ENCODE peak calls at places on chromosomes 4 and X, in nine cellular contexts. One of them, this sample, is unnamed.

GRCh38 chrX:123822965-123823364 is 36.9 kb upstream of the XIAP start:
- DNase-seq in occipital lobe: no peak
- DNase-seq in activated CD4-positive, alpha-beta T cell treated with anti-CD3 and anti-CD28 coated beads, Interleukin-2, amount 10 ng/mL, durations not matched to agents 7 days and 5 days: no peak
- DNase-seq in T-cell: no peak
- DNase-seq in A549: no peak
- DNase-seq in naive thymus-derived CD8-positive, alpha-beta T cell: no peak
- DNase-seq in GM04504: no peak
- DNase-seq in NCI-H1436: no peak
- DNase-seq in KG1: no peak
- DNase-seq in this sample: no peak

GRCh38 chr4:58749206-58749605 is 1639.0 kb upstream of the IGFBP7 start:
- DNase-seq in occipital lobe: no peak
- DNase-seq in activated CD4-positive, alpha-beta T cell treated with anti-CD3 and anti-CD28 coated beads, Interleukin-2, amount 10 ng/mL, durations not matched to agents 7 days and 5 days: no peak
- DNase-seq in T-cell: no peak
- DNase-seq in A549: no peak
- DNase-seq in naive thymus-derived CD8-positive, alpha-beta T cell: no peak
- DNase-seq in GM04504: no peak
- DNase-seq in NCI-H1436: no peak
- DNase-seq in KG1: no peak
- DNase-seq in this sample: no peak

GRCh38 chr4:76485450-76485849 is 50.4 kb downstream of the SHROOM3 start:
- DNase-seq in occipital lobe: no peak
- DNase-seq in activated CD4-positive, alpha-beta T cell treated with anti-CD3 and anti-CD28 coated beads, Interleukin-2, amount 10 ng/mL, durations not matched to agents 7 days and 5 days: no peak
- DNase-seq in T-cell: no peak
- DNase-seq in A549: no peak
- DNase-seq in naive thymus-derived CD8-positive, alpha-beta T cell: no peak
- DNase-seq in GM04504: no peak
- DNase-seq in NCI-H1436: no peak
- DNase-seq in KG1: no peak
- DNase-seq in this sample: no peak

GRCh38 chr4:82247171-82247570 is 126.6 kb downstream of the HNRNPD start:
- DNase-seq in occipital lobe: peak
- DNase-seq in activated CD4-positive, alpha-beta T cell treated with anti-CD3 and anti-CD28 coated beads, Interleukin-2, amount 10 ng/mL, durations not matched to agents 7 days and 5 days: no peak
- DNase-seq in T-cell: no peak
- DNase-seq in A549: no peak
- DNase-seq in naive thymus-derived CD8-positive, alpha-beta T cell: no peak
- DNase-seq in GM04504: no peak
- DNase-seq in NCI-H1436: no peak
- DNase-seq in KG1: no peak
- DNase-seq in this sample: no peak

GRCh38 chr4:2929469-2929868 is 33.7 kb downstream of the NOP14 start:
- DNase-seq in occipital lobe: no peak
- DNase-seq in activated CD4-positive, alpha-beta T cell treated with anti-CD3 and anti-CD28 coated beads, Interleukin-2, amount 10 ng/mL, durations not matched to agents 7 days and 5 days: no peak
- DNase-seq in T-cell: no peak
- DNase-seq in A549: no peak
- DNase-seq in naive thymus-derived CD8-positive, alpha-beta T cell: no peak
- DNase-seq in GM04504: no peak
- DNase-seq in NCI-H1436: no peak
- DNase-seq in KG1: no peak
- DNase-seq in this sample: no peak

GRCh38 chr4:185945906-185946305 is 123.0 kb upstream of the TLR3 start:
- DNase-seq in occipital lobe: no peak
- DNase-seq in activated CD4-positive, alpha-beta T cell treated with anti-CD3 and anti-CD28 coated beads, Interleukin-2, amount 10 ng/mL, durations not matched to agents 7 days and 5 days: no peak
- DNase-seq in T-cell: no peak
- DNase-seq in A549: no peak
- DNase-seq in naive thymus-derived CD8-positive, alpha-beta T cell: no peak
- DNase-seq in GM04504: no peak
- DNase-seq in NCI-H1436: no peak
- DNase-seq in KG1: no peak
- DNase-seq in this sample: no peak

GRCh38 chr4:102808009-102808408 is 19.3 kb downstream of the UBE2D3 start:
- DNase-seq in occipital lobe: no peak
- DNase-seq in activated CD4-positive, alpha-beta T cell treated with anti-CD3 and anti-CD28 coated beads, Interleukin-2, amount 10 ng/mL, durations not matched to agents 7 days and 5 days: no peak
- DNase-seq in T-cell: no peak
- DNase-seq in A549: no peak
- DNase-seq in naive thymus-derived CD8-positive, alpha-beta T cell: no peak
- DNase-seq in GM04504: no peak
- DNase-seq in NCI-H1436: no peak
- DNase-seq in KG1: no peak
- DNase-seq in this sample: no peak

GRCh38 chrX:18793601-18794089 is 86.2 kb downstream of the PPEF1 start:
- DNase-seq in occipital lobe: no peak
- DNase-seq in activated CD4-positive, alpha-beta T cell treated with anti-CD3 and anti-CD28 coated beads, Interleukin-2, amount 10 ng/mL, durations not matched to agents 7 days and 5 days: no peak
- DNase-seq in T-cell: no peak
- DNase-seq in A549: peak
- DNase-seq in naive thymus-derived CD8-positive, alpha-beta T cell: no peak
- DNase-seq in GM04504: no peak
- DNase-seq in NCI-H1436: no peak
- DNase-seq in KG1: no peak
- DNase-seq in this sample: peak

GRCh38 chr4:93467484-93468155 is 360.9 kb upstream of the ATOH1 start:
- DNase-seq in occipital lobe: no peak
- DNase-seq in activated CD4-positive, alpha-beta T cell treated with anti-CD3 and anti-CD28 coated beads, Interleukin-2, amount 10 ng/mL, durations not matched to agents 7 days and 5 days: no peak
- DNase-seq in T-cell: no peak
- DNase-seq in A549: no peak
- DNase-seq in naive thymus-derived CD8-positive, alpha-beta T cell: no peak
- DNase-seq in GM04504: no peak
- DNase-seq in NCI-H1436: no peak
- DNase-seq in KG1: no peak
- DNase-seq in this sample: peak

GRCh38 chrX:1453390-1453783 is 678 bp upstream of the ASMTL start:
- DNase-seq in occipital lobe: no peak
- DNase-seq in activated CD4-positive, alpha-beta T cell treated with anti-CD3 and anti-CD28 coated beads, Interleukin-2, amount 10 ng/mL, durations not matched to agents 7 days and 5 days: no peak
- DNase-seq in T-cell: peak
- DNase-seq in A549: peak
- DNase-seq in naive thymus-derived CD8-positive, alpha-beta T cell: peak
- DNase-seq in GM04504: no peak
- DNase-seq in NCI-H1436: no peak
- DNase-seq in KG1: no peak
- DNase-seq in this sample: no peak

GRCh38 chr4:69888336-69888735 is 28.4 kb upstream of the SULT1E1 start:
- DNase-seq in occipital lobe: no peak
- DNase-seq in activated CD4-positive, alpha-beta T cell treated with anti-CD3 and anti-CD28 coated beads, Interleukin-2, amount 10 ng/mL, durations not matched to agents 7 days and 5 days: no peak
- DNase-seq in T-cell: no peak
- DNase-seq in A549: no peak
- DNase-seq in naive thymus-derived CD8-positive, alpha-beta T cell: no peak
- DNase-seq in GM04504: no peak
- DNase-seq in NCI-H1436: no peak
- DNase-seq in KG1: no peak
- DNase-seq in this sample: no peak

GRCh38 chr4:173935622-173936405 is 347.7 kb downstream of the FBXO8 start:
- DNase-seq in occipital lobe: no peak
- DNase-seq in activated CD4-positive, alpha-beta T cell treated with anti-CD3 and anti-CD28 coated beads, Interleukin-2, amount 10 ng/mL, durations not matched to agents 7 days and 5 days: no peak
- DNase-seq in T-cell: no peak
- DNase-seq in A549: no peak
- DNase-seq in naive thymus-derived CD8-positive, alpha-beta T cell: no peak
- DNase-seq in GM04504: no peak
- DNase-seq in NCI-H1436: no peak
- DNase-seq in KG1: no peak
- DNase-seq in this sample: no peak

GRCh38 chr4:185735887-185736286 is 76.1 kb downstream of the SORBS2 start:
- DNase-seq in occipital lobe: no peak
- DNase-seq in activated CD4-positive, alpha-beta T cell treated with anti-CD3 and anti-CD28 coated beads, Interleukin-2, amount 10 ng/mL, durations not matched to agents 7 days and 5 days: no peak
- DNase-seq in T-cell: no peak
- DNase-seq in A549: no peak
- DNase-seq in naive thymus-derived CD8-positive, alpha-beta T cell: no peak
- DNase-seq in GM04504: no peak
- DNase-seq in NCI-H1436: no peak
- DNase-seq in KG1: no peak
- DNase-seq in this sample: no peak

GRCh38 chr4:141524116-141524515 is 112.3 kb upstream of the IL15 start:
- DNase-seq in occipital lobe: no peak
- DNase-seq in activated CD4-positive, alpha-beta T cell treated with anti-CD3 and anti-CD28 coated beads, Interleukin-2, amount 10 ng/mL, durations not matched to agents 7 days and 5 days: no peak
- DNase-seq in T-cell: no peak
- DNase-seq in A549: no peak
- DNase-seq in naive thymus-derived CD8-positive, alpha-beta T cell: no peak
- DNase-seq in GM04504: no peak
- DNase-seq in NCI-H1436: no peak
- DNase-seq in KG1: no peak
- DNase-seq in this sample: no peak

GRCh38 chr4:140359571-140360427 is 13.6 kb upstream of the SCOC start:
- DNase-seq in occipital lobe: no peak
- DNase-seq in activated CD4-positive, alpha-beta T cell treated with anti-CD3 and anti-CD28 coated beads, Interleukin-2, amount 10 ng/mL, durations not matched to agents 7 days and 5 days: peak
- DNase-seq in T-cell: peak
- DNase-seq in A549: peak
- DNase-seq in naive thymus-derived CD8-positive, alpha-beta T cell: peak
- DNase-seq in GM04504: peak
- DNase-seq in NCI-H1436: peak
- DNase-seq in KG1: peak
- DNase-seq in this sample: peak

GRCh38 chr4:186029731-186030421 is 39.1 kb upstream of the TLR3 start:
- DNase-seq in occipital lobe: no peak
- DNase-seq in activated CD4-positive, alpha-beta T cell treated with anti-CD3 and anti-CD28 coated beads, Interleukin-2, amount 10 ng/mL, durations not matched to agents 7 days and 5 days: no peak
- DNase-seq in T-cell: no peak
- DNase-seq in A549: no peak
- DNase-seq in naive thymus-derived CD8-positive, alpha-beta T cell: no peak
- DNase-seq in GM04504: no peak
- DNase-seq in NCI-H1436: no peak
- DNase-seq in KG1: no peak
- DNase-seq in this sample: peak

GRCh38 chr4:109801895-109802319 is at the start of gene CFI:
- DNase-seq in occipital lobe: no peak
- DNase-seq in activated CD4-positive, alpha-beta T cell treated with anti-CD3 and anti-CD28 coated beads, Interleukin-2, amount 10 ng/mL, durations not matched to agents 7 days and 5 days: no peak
- DNase-seq in T-cell: no peak
- DNase-seq in A549: no peak
- DNase-seq in naive thymus-derived CD8-positive, alpha-beta T cell: no peak
- DNase-seq in GM04504: peak
- DNase-seq in NCI-H1436: no peak
- DNase-seq in KG1: peak
- DNase-seq in this sample: peak

GRCh38 chr4:120080533-120080932 is 13.9 kb upstream of the MAD2L1 start:
- DNase-seq in occipital lobe: no peak
- DNase-seq in activated CD4-positive, alpha-beta T cell treated with anti-CD3 and anti-CD28 coated beads, Interleukin-2, amount 10 ng/mL, durations not matched to agents 7 days and 5 days: no peak
- DNase-seq in T-cell: no peak
- DNase-seq in A549: no peak
- DNase-seq in naive thymus-derived CD8-positive, alpha-beta T cell: no peak
- DNase-seq in GM04504: no peak
- DNase-seq in NCI-H1436: no peak
- DNase-seq in KG1: no peak
- DNase-seq in this sample: no peak

GRCh38 chr4:183455431-183456145 is 11.2 kb downstream of the CDKN2AIP start:
- DNase-seq in occipital lobe: no peak
- DNase-seq in activated CD4-positive, alpha-beta T cell treated with anti-CD3 and anti-CD28 coated beads, Interleukin-2, amount 10 ng/mL, durations not matched to agents 7 days and 5 days: peak
- DNase-seq in T-cell: no peak
- DNase-seq in A549: no peak
- DNase-seq in naive thymus-derived CD8-positive, alpha-beta T cell: no peak
- DNase-seq in GM04504: no peak
- DNase-seq in NCI-H1436: no peak
- DNase-seq in KG1: no peak
- DNase-seq in this sample: no peak

GRCh38 chr4:53899544-53900274 is 164.7 kb downstream of the CHIC2 start:
- DNase-seq in occipital lobe: no peak
- DNase-seq in activated CD4-positive, alpha-beta T cell treated with anti-CD3 and anti-CD28 coated beads, Interleukin-2, amount 10 ng/mL, durations not matched to agents 7 days and 5 days: no peak
- DNase-seq in T-cell: no peak
- DNase-seq in A549: no peak
- DNase-seq in naive thymus-derived CD8-positive, alpha-beta T cell: no peak
- DNase-seq in GM04504: peak
- DNase-seq in NCI-H1436: no peak
- DNase-seq in KG1: no peak
- DNase-seq in this sample: no peak

GRCh38 chrX:7263961-7264360 is 116.0 kb upstream of the PUDP start:
- DNase-seq in occipital lobe: no peak
- DNase-seq in activated CD4-positive, alpha-beta T cell treated with anti-CD3 and anti-CD28 coated beads, Interleukin-2, amount 10 ng/mL, durations not matched to agents 7 days and 5 days: no peak
- DNase-seq in T-cell: no peak
- DNase-seq in A549: no peak
- DNase-seq in naive thymus-derived CD8-positive, alpha-beta T cell: no peak
- DNase-seq in GM04504: no peak
- DNase-seq in NCI-H1436: no peak
- DNase-seq in KG1: no peak
- DNase-seq in this sample: no peak

GRCh38 chrX:86806786-86807185 is 658.5 kb downstream of the DACH2 start:
- DNase-seq in occipital lobe: no peak
- DNase-seq in activated CD4-positive, alpha-beta T cell treated with anti-CD3 and anti-CD28 coated beads, Interleukin-2, amount 10 ng/mL, durations not matched to agents 7 days and 5 days: no peak
- DNase-seq in T-cell: no peak
- DNase-seq in A549: no peak
- DNase-seq in naive thymus-derived CD8-positive, alpha-beta T cell: no peak
- DNase-seq in GM04504: no peak
- DNase-seq in NCI-H1436: no peak
- DNase-seq in KG1: peak
- DNase-seq in this sample: no peak

GRCh38 chr4:3128058-3128457 is 53.6 kb downstream of the HTT start:
- DNase-seq in occipital lobe: no peak
- DNase-seq in activated CD4-positive, alpha-beta T cell treated with anti-CD3 and anti-CD28 coated beads, Interleukin-2, amount 10 ng/mL, durations not matched to agents 7 days and 5 days: no peak
- DNase-seq in T-cell: no peak
- DNase-seq in A549: no peak
- DNase-seq in naive thymus-derived CD8-positive, alpha-beta T cell: no peak
- DNase-seq in GM04504: no peak
- DNase-seq in NCI-H1436: no peak
- DNase-seq in KG1: no peak
- DNase-seq in this sample: no peak

GRCh38 chrX:40153335-40154221 is 55.8 kb upstream of the BCOR start:
- DNase-seq in occipital lobe: peak
- DNase-seq in activated CD4-positive, alpha-beta T cell treated with anti-CD3 and anti-CD28 coated beads, Interleukin-2, amount 10 ng/mL, durations not matched to agents 7 days and 5 days: peak
- DNase-seq in T-cell: peak
- DNase-seq in A549: peak
- DNase-seq in naive thymus-derived CD8-positive, alpha-beta T cell: peak
- DNase-seq in GM04504: no peak
- DNase-seq in NCI-H1436: no peak
- DNase-seq in KG1: peak
- DNase-seq in this sample: peak

GRCh38 chr4:176286728-176287127 is 17.7 kb upstream of the ASB5 start:
- DNase-seq in occipital lobe: no peak
- DNase-seq in activated CD4-positive, alpha-beta T cell treated with anti-CD3 and anti-CD28 coated beads, Interleukin-2, amount 10 ng/mL, durations not matched to agents 7 days and 5 days: no peak
- DNase-seq in T-cell: no peak
- DNase-seq in A549: no peak
- DNase-seq in naive thymus-derived CD8-positive, alpha-beta T cell: no peak
- DNase-seq in GM04504: no peak
- DNase-seq in NCI-H1436: no peak
- DNase-seq in KG1: no peak
- DNase-seq in this sample: no peak

GRCh38 chr4:38728651-38729141 is 54.1 kb downstream of the TLR10 start:
- DNase-seq in occipital lobe: no peak
- DNase-seq in activated CD4-positive, alpha-beta T cell treated with anti-CD3 and anti-CD28 coated beads, Interleukin-2, amount 10 ng/mL, durations not matched to agents 7 days and 5 days: no peak
- DNase-seq in T-cell: no peak
- DNase-seq in A549: no peak
- DNase-seq in naive thymus-derived CD8-positive, alpha-beta T cell: no peak
- DNase-seq in GM04504: no peak
- DNase-seq in NCI-H1436: peak
- DNase-seq in KG1: no peak
- DNase-seq in this sample: no peak

GRCh38 chrX:115449742-115450141 is 111.2 kb upstream of the PLS3 start:
- DNase-seq in occipital lobe: no peak
- DNase-seq in activated CD4-positive, alpha-beta T cell treated with anti-CD3 and anti-CD28 coated beads, Interleukin-2, amount 10 ng/mL, durations not matched to agents 7 days and 5 days: no peak
- DNase-seq in T-cell: no peak
- DNase-seq in A549: no peak
- DNase-seq in naive thymus-derived CD8-positive, alpha-beta T cell: no peak
- DNase-seq in GM04504: peak
- DNase-seq in NCI-H1436: no peak
- DNase-seq in KG1: no peak
- DNase-seq in this sample: no peak

GRCh38 chrX:150854856-150855255 is 43.6 kb downstream of the CD99L2 start:
- DNase-seq in occipital lobe: no peak
- DNase-seq in activated CD4-positive, alpha-beta T cell treated with anti-CD3 and anti-CD28 coated beads, Interleukin-2, amount 10 ng/mL, durations not matched to agents 7 days and 5 days: no peak
- DNase-seq in T-cell: no peak
- DNase-seq in A549: no peak
- DNase-seq in naive thymus-derived CD8-positive, alpha-beta T cell: no peak
- DNase-seq in GM04504: no peak
- DNase-seq in NCI-H1436: no peak
- DNase-seq in KG1: no peak
- DNase-seq in this sample: no peak

GRCh38 chr4:135243960-135244561 is 1042.5 kb upstream of the PABPC4L start:
- DNase-seq in occipital lobe: no peak
- DNase-seq in activated CD4-positive, alpha-beta T cell treated with anti-CD3 and anti-CD28 coated beads, Interleukin-2, amount 10 ng/mL, durations not matched to agents 7 days and 5 days: no peak
- DNase-seq in T-cell: no peak
- DNase-seq in A549: no peak
- DNase-seq in naive thymus-derived CD8-positive, alpha-beta T cell: no peak
- DNase-seq in GM04504: peak
- DNase-seq in NCI-H1436: no peak
- DNase-seq in KG1: no peak
- DNase-seq in this sample: no peak

GRCh38 chrX:68647156-68647957 is at the start of gene STARD8:
- DNase-seq in occipital lobe: no peak
- DNase-seq in activated CD4-positive, alpha-beta T cell treated with anti-CD3 and anti-CD28 coated beads, Interleukin-2, amount 10 ng/mL, durations not matched to agents 7 days and 5 days: no peak
- DNase-seq in T-cell: no peak
- DNase-seq in A549: peak
- DNase-seq in naive thymus-derived CD8-positive, alpha-beta T cell: no peak
- DNase-seq in GM04504: no peak
- DNase-seq in NCI-H1436: no peak
- DNase-seq in KG1: no peak
- DNase-seq in this sample: peak

GRCh38 chr4:185744127-185744865 is 67.7 kb downstream of the SORBS2 start:
- DNase-seq in occipital lobe: no peak
- DNase-seq in activated CD4-positive, alpha-beta T cell treated with anti-CD3 and anti-CD28 coated beads, Interleukin-2, amount 10 ng/mL, durations not matched to agents 7 days and 5 days: no peak
- DNase-seq in T-cell: no peak
- DNase-seq in A549: no peak
- DNase-seq in naive thymus-derived CD8-positive, alpha-beta T cell: no peak
- DNase-seq in GM04504: no peak
- DNase-seq in NCI-H1436: no peak
- DNase-seq in KG1: no peak
- DNase-seq in this sample: no peak